ENCODE peak calls at places on chromosomes 2 and 18, in seven cellular contexts. U is kidney epithelial cell, F is spleen, T is endothelial cell of umbilical vein, I is fibroblast of lung, A is cardiac fibroblast, L is WTC11. B is an unnamed sample.

GRCh38 chr2:106843001-106843909 is 42.7 kb downstream of the ST6GAL2 start:
- DNase-seq in U (no peak), F (peak), T (no peak), I (no peak), A (no peak), L (no peak), B (no peak)

GRCh38 chr18:60485207-60485606 is 112.6 kb upstream of the MC4R start:
- DNase-seq in U (no peak), F (no peak), T (no peak), I (peak), A (no peak), L (no peak), B (no peak)

GRCh38 chr2:68789603-68790002 is 55.0 kb downstream of the ARHGAP25 start:
- DNase-seq in U (no peak), F (peak), T (no peak), I (no peak), A (no peak), L (no peak), B (peak)

GRCh38 chr2:145752091-145752806 is 1232.3 kb upstream of the ZEB2 start:
- DNase-seq in U (no peak), F (no peak), T (peak), I (peak), A (peak), L (no peak), B (peak)

GRCh38 chr2:239208470-239209180 is 192.2 kb downstream of the HDAC4 start:
- DNase-seq in U (no peak), F (no peak), T (no peak), I (no peak), A (no peak), L (no peak), B (no peak)

GRCh38 chr2:195575879-195576391 is 81.1 kb upstream of the SLC39A10 start:
- DNase-seq in U (peak), F (peak), T (peak), I (peak), A (peak), L (no peak), B (peak)

GRCh38 chr2:99698896-99699295 is 209.1 kb upstream of the REV1 start:
- DNase-seq in U (peak), F (no peak), T (no peak), I (peak), A (no peak), L (no peak), B (no peak)

GRCh38 chr2:70123051-70123828 is 36.0 kb downstream of the PCBP1 start:
- DNase-seq in U (no peak), F (peak), T (no peak), I (peak), A (peak), L (peak), B (no peak)

GRCh38 chr18:77000527-77000926 is 132.1 kb downstream of the MBP start:
- DNase-seq in U (no peak), F (peak), T (peak), I (peak), A (peak), L (peak), B (peak)

GRCh38 chr2:160087854-160088745 is 25.7 kb upstream of the PLA2R1 start:
- DNase-seq in U (no peak), F (no peak), T (no peak), I (no peak), A (peak), L (no peak), B (no peak)

GRCh38 chr2:160091381-160091780 is 29.0 kb upstream of the PLA2R1 start:
- DNase-seq in U (no peak), F (no peak), T (no peak), I (peak), A (peak), L (no peak), B (no peak)

DNA sequence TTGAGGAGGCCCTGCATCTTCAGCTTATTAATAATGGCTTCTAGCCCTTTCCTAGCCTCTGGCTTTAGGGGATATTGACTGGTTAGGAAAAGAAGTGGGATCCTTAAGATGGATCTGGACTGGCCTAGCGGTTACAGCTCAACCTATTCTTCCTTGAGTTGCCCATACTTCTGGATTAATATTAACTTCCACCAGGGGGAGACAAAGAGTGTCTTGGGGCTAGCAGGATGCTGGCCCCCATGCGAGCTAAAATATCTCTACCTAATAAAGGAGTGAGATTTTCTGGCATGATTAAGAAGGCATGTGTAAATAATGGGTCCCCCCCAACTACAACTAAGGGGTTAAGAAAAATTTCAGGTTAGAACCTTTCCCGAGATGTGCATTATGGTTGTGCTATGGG is 23.2 kb upstream of the PLA2R1 start:
- DNase-seq in U (no peak), F (no peak), T (no peak), I (no peak), A (no peak), L (no peak), B (no peak)
- TF ChIP-seq CTCF in U (no peak), F (no peak), T (no peak), I (no peak), A (no peak), L (no peak), B (peak)

DNA sequence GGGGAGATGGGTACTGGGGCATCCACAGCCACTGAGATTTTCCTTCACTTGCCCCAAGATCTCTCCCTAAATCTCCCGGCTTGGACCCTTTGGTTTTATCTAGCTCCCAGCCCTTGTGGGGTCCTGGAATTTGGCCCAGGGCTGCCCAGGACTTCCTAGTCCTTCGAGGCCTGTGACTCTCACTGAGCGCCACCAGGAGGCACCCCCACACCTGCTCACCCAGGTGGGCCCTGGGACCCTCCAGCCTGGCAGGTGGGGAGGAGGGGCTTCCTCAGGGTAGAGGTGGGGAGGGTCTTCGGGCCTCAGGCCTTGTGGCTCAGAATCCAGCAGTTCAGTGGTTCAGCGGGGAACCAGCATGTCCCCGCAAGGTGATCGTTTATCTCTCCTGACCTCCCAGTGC is 11.9 kb upstream of the PRSS56 start:
- DNase-seq in U (no peak), F (no peak), T (no peak), I (no peak), A (no peak), L (peak), B (no peak)
- TF ChIP-seq CTCF in U (no peak), F (no peak), T (no peak), I (no peak), A (no peak), L (peak), B (no peak)

GRCh38 chr2:159926695-159927094 is 128.7 kb upstream of the CD302 start:
- DNase-seq in U (no peak), F (no peak), T (no peak), I (no peak), A (no peak), L (peak), B (no peak)
- TF ChIP-seq CTCF in U (no peak), F (no peak), T (no peak), I (no peak), A (no peak), L (no peak), B (no peak)

GRCh38 chr18:65721634-65722033 is 29.2 kb upstream of the CDH7 start:
- DNase-seq in U (no peak), F (no peak), T (no peak), I (no peak), A (no peak), L (no peak), B (no peak)

DNA sequence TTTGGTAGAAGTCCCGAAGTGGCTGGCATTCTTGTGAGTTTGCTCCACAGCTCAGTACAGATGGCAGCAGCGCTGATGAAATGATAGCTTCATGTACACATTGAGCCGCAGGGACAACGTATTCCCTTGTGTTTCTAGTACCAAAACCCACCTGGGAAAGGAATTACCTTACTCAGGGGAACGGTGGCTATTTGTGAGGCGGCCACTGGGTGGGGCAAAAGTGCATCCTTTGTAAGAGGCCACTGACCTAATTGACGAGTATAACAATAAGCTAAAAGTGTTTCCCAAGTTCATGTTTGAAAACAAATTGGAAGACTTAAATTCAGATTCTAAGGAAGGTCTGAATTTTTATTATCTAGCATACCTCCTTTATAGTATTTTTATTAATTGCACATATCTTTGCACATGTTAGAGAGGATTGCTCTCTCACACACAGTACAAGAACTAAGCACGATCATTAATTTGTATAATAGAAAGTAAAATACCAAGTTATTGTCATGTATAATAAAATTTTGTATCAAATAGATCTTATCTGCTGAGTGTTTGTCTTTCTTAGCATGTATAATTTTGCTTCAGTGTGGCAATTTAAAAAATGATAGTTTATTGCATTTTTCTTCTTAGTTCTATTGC is 25.3 kb upstream of the CDH7 start:
- DNase-seq in U (no peak), F (no peak), T (no peak), I (no peak), A (no peak), L (peak), B (no peak)
- TF ChIP-seq CTCF in U (peak), F (peak), T (no peak), I (no peak), A (no peak), L (peak), B (peak)

DNA sequence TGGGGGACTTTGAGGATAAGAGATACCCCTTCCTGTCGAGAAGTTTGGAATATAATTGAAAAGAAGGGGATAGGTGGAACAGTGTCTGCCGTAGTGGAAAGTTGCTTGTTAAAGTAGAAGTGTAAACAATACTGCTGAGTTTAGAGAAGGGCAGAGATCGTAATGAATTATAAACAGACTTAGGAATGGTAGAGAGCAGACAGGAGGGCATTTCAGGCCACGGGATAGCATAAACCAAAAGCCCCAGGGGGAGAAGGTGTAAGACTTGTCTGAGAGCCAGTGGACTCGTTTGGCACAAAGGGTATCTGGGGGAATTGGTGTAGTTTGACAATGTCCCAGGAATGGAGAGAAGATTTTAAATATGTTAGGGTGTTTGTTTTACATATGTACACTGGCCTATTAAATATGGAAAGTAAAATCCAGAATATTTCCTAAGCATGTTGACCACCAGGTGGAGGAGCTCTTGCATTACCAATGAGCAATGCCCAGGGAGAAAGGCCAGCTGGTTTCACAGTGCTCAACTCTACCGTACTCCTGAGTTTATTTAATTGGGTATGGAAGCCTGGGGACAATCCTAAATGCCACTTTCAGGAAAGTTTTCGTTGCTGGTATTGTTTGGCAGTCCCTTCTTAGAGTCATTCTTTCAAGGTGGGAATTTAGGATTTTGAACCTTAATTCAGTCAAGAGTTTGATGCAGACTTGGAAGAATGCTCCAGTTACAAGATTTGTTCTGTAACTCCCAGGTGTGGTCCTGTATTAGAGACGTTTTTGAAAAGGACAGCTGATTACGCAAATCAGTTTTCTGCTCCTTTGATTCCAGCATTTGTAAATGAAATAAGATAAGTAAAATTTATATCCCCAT is 7.5 kb downstream of the COPS8 start:
- DNase-seq in U (no peak), F (no peak), T (peak), I (peak), A (peak), L (no peak), B (no peak)
- TF ChIP-seq CTCF in U (peak), F (no peak), T (peak), I (peak), A (peak), L (no peak), B (no peak)

GRCh38 chr2:173596226-173596625 is 241.6 kb downstream of the CDCA7 start:
- DNase-seq in U (no peak), F (no peak), T (no peak), I (peak), A (no peak), L (no peak), B (no peak)

GRCh38 chr2:173593109-173593508 is 238.4 kb downstream of the CDCA7 start:
- DNase-seq in U (no peak), F (no peak), T (no peak), I (no peak), A (no peak), L (no peak), B (no peak)

GRCh38 chr2:173602153-173602552 is 247.5 kb downstream of the CDCA7 start:
- DNase-seq in U (no peak), F (no peak), T (no peak), I (no peak), A (no peak), L (no peak), B (no peak)

GRCh38 chr2:173599821-173600354 is 245.2 kb downstream of the CDCA7 start:
- DNase-seq in U (no peak), F (no peak), T (no peak), I (no peak), A (peak), L (no peak), B (no peak)

GRCh38 chr2:173598525-173598924 is 243.9 kb downstream of the CDCA7 start:
- DNase-seq in U (no peak), F (no peak), T (no peak), I (no peak), A (no peak), L (no peak), B (no peak)
- TF ChIP-seq CTCF in U (no peak), F (no peak), T (no peak), I (no peak), A (no peak), L (no peak), B (no peak)

GRCh38 chr2:20169796-20170467 is 55.0 kb downstream of the SDC1 start:
- DNase-seq in U (no peak), F (no peak), T (no peak), I (peak), A (no peak), L (no peak), B (no peak)

GRCh38 chr2:20168048-20168726 is 56.7 kb downstream of the SDC1 start:
- DNase-seq in U (no peak), F (no peak), T (no peak), I (no peak), A (no peak), L (no peak), B (no peak)

GRCh38 chr2:20170646-20171250 is 54.2 kb downstream of the SDC1 start:
- DNase-seq in U (no peak), F (no peak), T (no peak), I (no peak), A (no peak), L (no peak), B (no peak)

GRCh38 chr2:20167356-20167755 is 57.6 kb downstream of the SDC1 start:
- DNase-seq in U (no peak), F (no peak), T (no peak), I (peak), A (no peak), L (no peak), B (no peak)

DNA sequence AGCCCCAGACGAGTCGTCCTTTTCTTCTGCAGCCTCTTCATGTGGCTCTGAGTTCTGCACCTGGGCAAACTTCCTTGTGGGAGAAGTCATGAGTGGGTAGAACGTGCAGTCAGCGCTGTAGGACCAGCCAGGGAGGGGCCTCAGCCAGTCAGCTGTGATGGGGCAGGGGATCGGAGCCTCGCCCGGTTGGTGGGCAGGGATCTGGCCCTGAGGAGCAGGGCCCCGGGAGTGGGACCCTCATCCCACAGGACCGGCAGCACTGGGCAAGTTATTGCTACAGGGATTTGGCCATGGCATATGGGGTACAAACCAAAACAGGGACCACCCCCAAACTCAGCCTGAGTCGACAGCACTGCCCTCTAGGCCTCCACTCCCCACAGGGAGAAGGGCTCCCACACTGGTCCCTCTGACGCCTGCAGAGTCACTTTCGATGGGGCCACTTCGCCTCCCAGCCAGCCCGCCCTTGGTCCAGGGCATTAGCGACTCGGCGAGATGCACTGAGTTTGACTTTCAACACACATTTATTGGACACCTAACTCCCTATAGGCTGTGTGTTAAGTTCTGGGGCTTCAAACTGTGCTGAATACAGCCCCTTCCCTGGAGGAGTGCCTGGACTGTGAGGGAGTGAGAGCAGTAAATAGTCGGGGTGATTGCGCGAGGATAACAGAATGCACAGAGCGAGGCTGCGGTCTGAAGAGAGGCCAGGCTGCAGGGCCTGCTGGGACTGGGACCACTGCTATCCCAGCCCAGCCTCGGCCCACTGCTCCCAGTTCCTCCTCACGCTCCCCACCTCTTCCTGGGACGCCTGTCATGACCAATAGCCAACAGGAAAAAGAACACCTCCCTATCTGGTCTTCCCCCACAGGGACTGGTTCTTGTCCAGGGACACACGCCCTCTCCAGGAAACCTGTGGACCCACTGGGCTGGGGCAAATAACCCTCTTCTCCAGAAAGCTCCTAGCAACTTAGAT is 55.9 kb downstream of the SDC1 start:
- DNase-seq in U (no peak), F (no peak), T (no peak), I (no peak), A (no peak), L (no peak), B (no peak)
- TF ChIP-seq CTCF in U (no peak), F (no peak), T (no peak), I (no peak), A (no peak), L (no peak), B (no peak)

DNA sequence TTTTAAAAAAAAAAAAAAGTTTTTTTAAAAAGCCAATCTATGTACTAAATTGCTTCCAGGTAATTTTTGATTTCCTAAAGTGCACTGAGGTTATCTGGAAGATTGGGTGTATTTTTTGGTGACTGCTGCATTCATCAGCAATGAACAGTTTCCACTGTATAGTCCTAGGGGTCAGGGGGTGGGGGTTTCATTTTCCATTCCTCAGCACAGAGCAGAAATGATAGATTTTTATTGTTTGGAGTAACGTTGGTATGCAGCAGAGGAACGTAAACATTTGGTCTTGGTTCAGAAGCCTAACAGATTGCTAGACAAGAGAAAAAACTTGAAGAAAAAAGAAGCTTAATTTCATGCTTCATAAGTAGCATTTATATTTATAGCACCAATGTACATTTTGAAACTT is 54.9 kb downstream of the ZCCHC2 start:
- DNase-seq in U (no peak), F (no peak), T (peak), I (no peak), A (no peak), L (no peak), B (no peak)
- TF ChIP-seq CTCF in U (no peak), F (no peak), T (no peak), I (no peak), A (no peak), L (no peak), B (no peak)

DNA sequence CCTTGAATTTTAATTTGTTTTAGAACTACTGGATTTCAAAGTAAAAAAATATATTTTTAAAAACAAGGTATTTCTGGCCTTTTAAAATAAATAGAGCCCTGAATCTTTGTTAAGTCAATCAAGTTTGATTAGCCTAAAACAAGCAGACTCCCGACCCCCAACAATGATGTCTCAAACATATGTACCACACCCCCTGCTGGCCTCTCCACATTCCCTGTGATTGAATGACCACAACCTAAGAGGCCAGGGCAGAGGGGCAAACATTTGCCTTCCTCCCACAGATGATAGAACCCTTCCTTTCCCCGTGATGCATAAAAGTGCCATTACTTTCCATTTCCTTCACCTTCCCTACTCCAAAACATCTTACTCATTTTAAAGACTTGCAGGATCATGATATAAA is 130.9 kb downstream of the STK39 start:
- DNase-seq in U (no peak), F (no peak), T (no peak), I (no peak), A (no peak), L (peak), B (no peak)
- TF ChIP-seq CTCF in U (peak), F (no peak), T (peak), I (peak), A (no peak), L (peak), B (no peak)